ENCODE peak calls at places on chromosomes 4 and X, in nine cellular contexts. Q is NCI-H187; W is activated T-cell treated with anti-CD3 and anti-CD28 coated beads for 48 hours; P is effector memory CD4-positive, alpha-beta T cell; H is COR-L47; A is coronary artery; R is kidney glomerular epithelial cell; J is fibroblast of the aortic adventitia; X is prostate gland. M is an unnamed sample.

GRCh38 chr4:184416913-184417734 is 57.2 kb downstream of the IRF2 start:
- DNase-seq in Q (no peak), A (no peak), P (peak; percentile 7), R (no peak), W (peak; percentile 32), J (peak; percentile 45), X (no peak), H (no peak), M (peak; percentile 19)

GRCh38 chr4:26823583-26823982 is 37.1 kb upstream of the STIM2 start:
- DNase-seq in P (no peak), H (no peak), Q (no peak), X (no peak), R (no peak), J (no peak), A (no peak), W (no peak), M (no peak)

GRCh38 chr4:116358633-116359222 is 726.6 kb downstream of the TRAM1L1 start:
- DNase-seq in H (no peak), W (peak; percentile 15), A (no peak), X (peak; percentile 22), J (peak; percentile 86), P (no peak), R (peak; percentile 74), Q (peak; percentile 5), M (no peak)

GRCh38 chr4:68407868-68408190 is 39.4 kb upstream of the TMPRSS11E start:
- DNase-seq in J (no peak), R (no peak), H (no peak), Q (no peak), W (no peak), P (no peak), X (no peak), A (no peak), M (no peak)

GRCh38 chr4:142660728-142661127 is 185.4 kb downstream of the INPP4B start:
- DNase-seq in R (no peak), X (no peak), P (no peak), Q (no peak), J (no peak), H (no peak), W (no peak), A (no peak), M (no peak)

GRCh38 chr4:6030679-6031078 is 12.4 kb upstream of the C4orf50 start:
- DNase-seq in Q (no peak), W (no peak), R (no peak), A (no peak), P (no peak), X (no peak), J (no peak), H (no peak), M (no peak)

GRCh38 chrX:23436875-23437274 is 102.2 kb downstream of the PTCHD1 start:
- DNase-seq in P (no peak), W (no peak), R (no peak), H (no peak), Q (no peak), J (no peak), A (no peak), X (no peak), M (no peak)

GRCh38 chrX:18348047-18348446 is 6.4 kb downstream of the SCML2 start:
- DNase-seq in W (no peak), A (no peak), P (no peak), Q (no peak), J (no peak), H (no peak), X (no peak), R (no peak), M (no peak)

GRCh38 chrX:153459976-153460375 is 10.4 kb downstream of the HAUS7 start:
- DNase-seq in P (no peak), W (no peak), R (peak; percentile 36), A (no peak), Q (no peak), H (no peak), X (no peak), J (peak; percentile 50), M (no peak)

GRCh38 chr4:52091811-52092210 is 40.7 kb downstream of the SPATA18 start:
- DNase-seq in H (no peak), X (peak; percentile 20), Q (no peak), W (no peak), P (no peak), J (peak; percentile 31), A (no peak), R (no peak), M (no peak)